ENCODE peak calls at places on chromosome 20, in ten cellular contexts. W is left colon; R is stimulated activated memory B cell treated with anti-CD40 and anti-IgM and Interleukin-4, amounts not matched to agents 10 μg/mL and 1 μg/mL and 100 μg/mL, for 72 hours; L is Panc1; Z is activated CD8-positive, alpha-beta T cell treated with anti-CD3 and anti-CD28 coated beads for 36 hours; P is lower lobe of right lung; Q is left lung; O is activated T-cell treated with anti-CD3 and anti-CD28 coated beads, Interleukin-2, amount 50 U/mL, for 72 hours; B is gastroesophageal sphincter; I is gastrocnemius medialis. V is an unnamed sample.

GRCh38 chr20:2799271-2799670 is 1.2 kb downstream of the CPXM1 start:
- ATAC-seq in B (no peak), P (no peak), W (no peak), Q (no peak), I (no peak), O (no peak), Z (no peak), L (peak), R (no peak), V (no peak)

GRCh38 chr20:48026981-48027592 is 241.8 kb upstream of the SULF2 start:
- ATAC-seq in Q (no peak), O (no peak), W (no peak), I (no peak), P (no peak), R (peak), L (no peak), B (no peak), Z (no peak), V (no peak)

GRCh38 chr20:13723015-13723414 is 61.7 kb downstream of the ESF1 start:
- ATAC-seq in R (no peak), W (no peak), O (no peak), Q (peak), Z (no peak), P (no peak), L (no peak), B (peak), I (peak), V (no peak)

GRCh38 chr20:23570178-23570577 is 1.9 kb upstream of the CST9L start:
- ATAC-seq in L (no peak), P (no peak), R (no peak), Q (no peak), I (no peak), B (no peak), O (no peak), W (no peak), Z (no peak), V (no peak)

GRCh38 chr20:34316191-34316814 is 13.1 kb upstream of the AHCY start:
- ATAC-seq in P (no peak), Z (no peak), Q (peak), L (no peak), O (no peak), B (no peak), W (no peak), I (no peak), R (no peak), V (no peak)

GRCh38 chr20:8094845-8095244 is 37.2 kb upstream of the PLCB1 start:
- ATAC-seq in O (no peak), P (peak), I (no peak), Z (no peak), W (no peak), B (peak), L (no peak), Q (peak), R (no peak), V (peak)

GRCh38 chr20:9608639-9609440 is 94.5 kb downstream of the LAMP5 start:
- ATAC-seq in R (no peak), I (no peak), W (no peak), Q (no peak), P (no peak), L (no peak), Z (no peak), O (peak), B (no peak), V (no peak)

GRCh38 chr20:4920131-4920530 is 81.2 kb downstream of the SLC23A2 start:
- ATAC-seq in W (no peak), I (no peak), B (no peak), O (no peak), R (no peak), Z (no peak), P (no peak), L (no peak), Q (no peak), V (no peak)

GRCh38 chr20:42483694-42484303 is 705.9 kb downstream of the PTPRT start:
- ATAC-seq in B (peak), I (no peak), Q (peak), Z (no peak), P (peak), R (no peak), W (no peak), O (no peak), L (no peak), V (no peak)

GRCh38 chr20:24146231-24146634 is 157.7 kb upstream of the GGTLC1 start:
- ATAC-seq in O (no peak), Q (no peak), W (no peak), R (no peak), B (no peak), I (no peak), L (no peak), P (no peak), Z (no peak), V (no peak)

GRCh38 chr20:24535956-24536730 is 66.7 kb downstream of the SYNDIG1 start:
- ATAC-seq in W (no peak), B (no peak), O (no peak), L (no peak), R (no peak), P (no peak), Z (no peak), I (no peak), Q (no peak), V (no peak)

GRCh38 chr20:34022154-34022842 is 28.6 kb downstream of the RALY start:
- ATAC-seq in O (peak), Q (peak), R (peak), B (no peak), W (no peak), I (no peak), P (peak), L (peak), Z (peak), V (peak)